ENCODE peak calls at places on chromosomes 5 and 9, in four cellular contexts. M is MCF 10A; V is stimulated activated CD8-positive, alpha-beta memory T cell treated with anti-CD3 and anti-CD28 coated beads, Interleukin-15, amount 100 ng/mL, for 24 hours; Z is lower lobe of right lung. R is an unnamed sample.

GRCh38 chr9:71767421-71768321 is 642 bp downstream of the CEMIP2 start:
- DNase-seq in M (peak; percentile 39), V (no peak), Z (peak; percentile 55), R (peak; percentile 51)

GRCh38 chr5:172603425-172603824 is 37.6 kb upstream of the NEURL1B start:
- DNase-seq in M (no peak), V (no peak), Z (no peak), R (no peak)

GRCh38 chr5:149188383-149188782 is 47.1 kb downstream of the ABLIM3 start:
- DNase-seq in M (no peak), V (no peak), Z (no peak), R (no peak)

GRCh38 chr5:54518146-54519082 is 855 bp downstream of the SNX18 start:
- DNase-seq in M (no peak), V (peak; percentile 13), Z (peak; percentile 86), R (no peak)

GRCh38 chr5:10660720-10661387 is 97.0 kb downstream of the ANKRD33B start:
- DNase-seq in M (no peak), V (no peak), Z (no peak), R (no peak)

GRCh38 chr5:76714771-76715483 is 999 bp upstream of the F2R start:
- DNase-seq in M (no peak), V (no peak), Z (no peak), R (no peak)

GRCh38 chr5:126998201-126998631 is 32.1 kb downstream of the MARCHF3 start:
- DNase-seq in M (no peak), V (no peak), Z (no peak), R (no peak)

GRCh38 chr9:134326754-134327526 is 685 bp downstream of the RXRA start:
- DNase-seq in M (peak; percentile 27), V (no peak), Z (peak; percentile 60), R (peak; percentile 65)

GRCh38 chr5:76270214-76270613 is 132.9 kb upstream of the IQGAP2 start:
- DNase-seq in M (peak; percentile 35), V (no peak), Z (no peak), R (no peak)

GRCh38 chr5:150278916-150279315 is 10.7 kb downstream of the CAMK2A start:
- DNase-seq in M (no peak), V (no peak), Z (no peak), R (peak; percentile 52)

GRCh38 chr5:102388235-102388634 is 92.2 kb upstream of the SLCO4C1 start:
- DNase-seq in M (no peak), V (no peak), Z (no peak), R (no peak)

GRCh38 chr5:1012316-1012841 is 3.8 kb downstream of the NKD2 start:
- DNase-seq in M (no peak), V (no peak), Z (peak; percentile 51), R (no peak)

GRCh38 chr9:95808001-95808400 is 67.5 kb upstream of the ERCC6L2 start:
- DNase-seq in M (peak; percentile 61), V (no peak), Z (no peak), R (no peak)

GRCh38 chr9:89311346-89312153 is 555 bp downstream of the CKS2 start:
- DNase-seq in M (peak; percentile 20), V (no peak), Z (peak; percentile 61), R (peak; percentile 53)

GRCh38 chr5:124697912-124698690 is 48.3 kb downstream of the ZNF608 start:
- DNase-seq in M (no peak), V (no peak), Z (no peak), R (no peak)

GRCh38 chr9:37984672-37985611 is 81.0 kb upstream of the SLC25A51 start:
- DNase-seq in M (peak; percentile 78), V (no peak), Z (no peak), R (no peak)

GRCh38 chr5:122258241-122258640 is 53.8 kb upstream of the SNCAIP start:
- DNase-seq in M (peak; percentile 74), V (no peak), Z (no peak), R (no peak)

GRCh38 chr5:2877520-2877919 is 126.0 kb upstream of the IRX2 start:
- DNase-seq in M (no peak), V (no peak), Z (no peak), R (no peak)

GRCh38 chr5:88722546-88722945 is 160.4 kb downstream of the MEF2C start:
- DNase-seq in M (no peak), V (no peak), Z (no peak), R (no peak)

GRCh38 chr5:94941113-94941765 is 322.8 kb downstream of the SLF1 start:
- DNase-seq in M (no peak), V (no peak), Z (no peak), R (no peak)

R was measured in RKO.